ENCODE peak calls at places on chromosomes 12 and 14, in eight cellular contexts. Y, U, X, L, R, K, B and V are unnamed samples.

GRCh38 chr12:70796989-70797388 is 123.5 kb downstream of the PTPRR start:
- DNase-seq in L (no peak), Y (no peak), B (no peak), U (no peak), X (no peak), K (no peak), R (no peak), V (no peak)

GRCh38 chr12:49706351-49707126 is 666 bp downstream of the FMNL3 start:
- DNase-seq in L (peak), X (no peak), R (no peak), B (no peak), U (peak), K (peak), Y (peak), V (peak)

GRCh38 chr12:52362118-52362726 is 5.1 kb downstream of the KRT85 start:
- DNase-seq in K (no peak), B (peak), L (no peak), R (no peak), U (no peak), X (no peak), Y (peak), V (no peak)

GRCh38 chr12:6724409-6724797 is 557 bp downstream of the COPS7A start:
- DNase-seq in L (no peak), U (peak), Y (peak), K (peak), X (no peak), R (no peak), B (peak), V (no peak)

GRCh38 chr14:57834001-57834598 is 31.8 kb downstream of the SLC35F4 start:
- DNase-seq in U (no peak), X (no peak), Y (no peak), L (no peak), R (no peak), B (no peak), K (no peak), V (no peak)

GRCh38 chr14:32561520-32561919 is 232.4 kb downstream of the AKAP6 start:
- DNase-seq in U (no peak), B (no peak), K (no peak), L (no peak), R (no peak), X (no peak), Y (no peak), V (no peak)

GRCh38 chr12:96719671-96720362 is 187.2 kb upstream of the NEDD1 start:
- DNase-seq in L (peak), R (no peak), B (peak), K (no peak), X (peak), U (no peak), Y (peak), V (no peak)

GRCh38 chr14:69316449-69317391 is 56.8 kb downstream of the GALNT16 start:
- DNase-seq in Y (no peak), X (no peak), K (no peak), U (no peak), B (no peak), L (no peak), R (no peak), V (no peak)

GRCh38 chr14:55938249-55938791 is 179.9 kb upstream of the PELI2 start:
- DNase-seq in K (no peak), L (no peak), Y (no peak), B (no peak), R (no peak), X (peak), U (no peak), V (no peak)